ENCODE peak calls at places on chromosomes 12 and 14, in nine cellular contexts. Y is Kasumi-1; B is endodermal cell; X is HEK293T; M is kidney glomerular epithelial cell; Q is left cardiac atrium; V is stimulated activated CD4-positive, alpha-beta T cell treated with anti-CD3 and anti-CD28 coated beads, Interleukin-4, amount 100 ng/mL, for 1 hour; S is M059J; R is midbrain. O is an unnamed sample.
A peak's percentile ranks its signal among the peaks of the same experiment; 100 is the strongest.

GRCh38 chr12:2582631-2583616 is 211.8 kb upstream of the FKBP4 start:
- DNase-seq in Y (peak; percentile 24), B (peak; percentile 92), X (peak; percentile 87), M (peak; percentile 0), Q (peak; percentile 76), V (peak; percentile 57), S (peak; percentile 47), R (peak; percentile 22), O (peak; percentile 71)

GRCh38 chr14:90301580-90302181 is 30.1 kb downstream of the NRDE2 start:
- DNase-seq in Y (peak; percentile 49), B (no peak), X (peak; percentile 20), M (peak; percentile 24), Q (no peak), V (no peak), S (peak; percentile 43), R (peak; percentile 76), O (peak; percentile 55)

GRCh38 chr14:72793154-72793725 is 100.7 kb downstream of the DPF3 start:
- DNase-seq in Y (no peak), B (no peak), X (no peak), M (no peak), Q (no peak), V (no peak), S (no peak), R (peak; percentile 10), O (no peak)

GRCh38 chr14:59336078-59336477 is 129.1 kb downstream of the GPR135 start:
- DNase-seq in Y (no peak), B (no peak), X (no peak), M (no peak), Q (no peak), V (no peak), S (no peak), R (no peak), O (no peak)

GRCh38 chr12:75738486-75738885 is 227.1 kb upstream of the KRR1 start:
- DNase-seq in Y (no peak), B (no peak), X (no peak), M (no peak), Q (no peak), V (peak; percentile 23), S (peak; percentile 52), R (no peak), O (no peak)

GRCh38 chr14:77301103-77301502 is 19.6 kb downstream of the POMT2 start:
- DNase-seq in Y (peak; percentile 79), B (peak; percentile 97), X (peak; percentile 77), M (peak; percentile 39), Q (peak; percentile 78), V (peak; percentile 53), S (peak; percentile 57), R (peak; percentile 91), O (peak; percentile 52)

GRCh38 chr12:8847435-8847834 is 25.0 kb downstream of the A2ML1 start:
- DNase-seq in Y (no peak), B (no peak), X (no peak), M (no peak), Q (no peak), V (no peak), S (no peak), R (no peak), O (no peak)

GRCh38 chr12:94722664-94723063 is 72.3 kb upstream of the TMCC3 start:
- DNase-seq in Y (no peak), B (no peak), X (no peak), M (no peak), Q (no peak), V (no peak), S (no peak), R (no peak), O (no peak)

GRCh38 chr14:30621354-30621953 is 665 bp upstream of the SCFD1 start:
- DNase-seq in Y (peak; percentile 49), B (peak; percentile 61), X (peak; percentile 12), M (no peak), Q (peak; percentile 20), V (no peak), S (peak; percentile 40), R (peak; percentile 50), O (peak; percentile 64)

O was measured in OCI-M1.